ENCODE peak calls at places on chromosomes 4 and X, in seven cellular contexts. T, R, O, N, W, C and D are unnamed samples.

GRCh38 chr4:166896254-166896653 is 338.0 kb downstream of the SPOCK3 start:
- DNase-seq in T (no peak), R (no peak), O (peak; percentile 34), N (no peak), W (no peak), C (no peak), D (no peak)

GRCh38 chr4:7411896-7412585 is 22.7 kb downstream of the PSAPL1 start:
- DNase-seq in T (no peak), R (no peak), O (no peak), N (no peak), W (no peak), C (no peak), D (no peak)

GRCh38 chr4:150572704-150573504 is 9.0 kb upstream of the MAB21L2 start:
- DNase-seq in T (no peak), R (no peak), O (no peak), N (no peak), W (no peak), C (no peak), D (no peak)

GRCh38 chr4:41268024-41268423 is 11.3 kb downstream of the UCHL1 start:
- DNase-seq in T (no peak), R (no peak), O (no peak), N (no peak), W (no peak), C (no peak), D (no peak)

GRCh38 chr4:83082777-83083176 is 31.8 kb downstream of the PLAC8 start:
- DNase-seq in T (no peak), R (no peak), O (peak; percentile 33), N (no peak), W (peak; percentile 10), C (no peak), D (no peak)

GRCh38 chr4:8283631-8284121 is 14.1 kb downstream of the HTRA3 start:
- DNase-seq in T (no peak), R (no peak), O (no peak), N (peak; percentile 49), W (no peak), C (no peak), D (no peak)

GRCh38 chr4:1072830-1073446 is 40.4 kb downstream of the RNF212 start:
- DNase-seq in T (peak; percentile 25), R (no peak), O (no peak), N (peak; percentile 67), W (peak; percentile 72), C (peak; percentile 45), D (peak; percentile 69)

GRCh38 chrX:152641996-152642395 is 4.3 kb downstream of the GABRQ start:
- DNase-seq in T (no peak), R (no peak), O (no peak), N (no peak), W (peak; percentile 5), C (no peak), D (no peak)

GRCh38 chrX:74656079-74656745 is 41.8 kb upstream of the RLIM start:
- DNase-seq in T (no peak), R (no peak), O (no peak), N (no peak), W (no peak), C (no peak), D (no peak)

GRCh38 chr4:30283336-30283735 is 436.8 kb upstream of the PCDH7 start:
- DNase-seq in T (no peak), R (no peak), O (no peak), N (no peak), W (no peak), C (no peak), D (no peak)

GRCh38 chr4:117324851-117325491 is 239.6 kb upstream of the TRAM1L1 start:
- DNase-seq in T (no peak), R (peak; percentile 24), O (no peak), N (no peak), W (peak; percentile 10), C (no peak), D (no peak)

GRCh38 chr4:1413221-1413663 is 7.0 kb upstream of the NKX1-1 start:
- DNase-seq in T (no peak), R (no peak), O (no peak), N (no peak), W (no peak), C (no peak), D (no peak)

GRCh38 chr4:147839651-147840050 is 107.8 kb downstream of the ARHGAP10 start:
- DNase-seq in T (no peak), R (no peak), O (no peak), N (no peak), W (no peak), C (no peak), D (no peak)

GRCh38 chrX:64204252-64204651 is 1.3 kb downstream of the AMER1 start:
- DNase-seq in T (no peak), R (no peak), O (peak; percentile 3), N (no peak), W (peak; percentile 3), C (peak; percentile 11), D (peak; percentile 2)

GRCh38 chr4:67052981-67053380 is 492.3 kb downstream of the CENPC start:
- DNase-seq in T (no peak), R (no peak), O (no peak), N (no peak), W (no peak), C (no peak), D (no peak)

GRCh38 chrX:19003756-19004155 is 19.8 kb upstream of the PHKA2 start:
- DNase-seq in T (no peak), R (no peak), O (no peak), N (no peak), W (no peak), C (no peak), D (no peak)

GRCh38 chr4:5751918-5752802 is 41.2 kb downstream of the EVC start:
- DNase-seq in T (peak; percentile 42), R (no peak), O (no peak), N (no peak), W (peak; percentile 47), C (no peak), D (no peak)

DNA sequence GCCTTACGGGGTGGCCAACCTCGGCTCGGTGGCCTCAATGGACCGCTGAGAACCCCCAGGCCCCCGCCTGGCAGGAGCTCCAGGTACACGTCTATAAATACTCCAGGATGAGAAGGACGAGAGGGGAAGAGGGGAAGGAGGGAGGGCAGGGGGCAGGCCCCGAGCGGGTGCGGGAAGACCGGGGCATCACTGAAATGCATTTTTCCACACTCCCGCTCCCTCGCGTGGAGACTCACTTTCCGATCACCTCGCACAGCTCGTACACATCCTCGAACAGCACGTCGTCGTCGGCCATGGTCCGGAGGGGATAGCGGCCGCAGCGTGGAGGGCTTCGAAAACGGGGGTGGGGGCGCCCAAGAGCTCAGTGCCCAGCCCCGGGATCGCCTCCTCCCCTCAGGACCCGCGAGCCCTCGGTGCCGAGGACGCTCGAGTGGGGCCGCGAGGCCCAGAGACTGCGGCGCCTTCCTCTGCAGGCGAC is 621 bp downstream of the CASK start:
- DNase-seq in T (no peak), R (no peak), O (peak; percentile 30), N (peak; percentile 47), W (peak; percentile 24), C (no peak), D (peak; percentile 28)
- TF ChIP-seq CTCF in T (no peak), R (peak; percentile 22), O (no peak), N (peak; percentile 26), W (peak; percentile 16), C (no peak), D (no peak)

GRCh38 chrX:103629295-103630170 is 758 bp downstream of the TCEAL1 start:
- DNase-seq in T (no peak), R (no peak), O (peak; percentile 50), N (peak; percentile 11), W (peak; percentile 74), C (peak; percentile 33), D (peak; percentile 49)
- TF ChIP-seq CTCF in T (peak; percentile 61), R (peak; percentile 76), O (peak; percentile 50), N (peak; percentile 63), W (peak; percentile 60), C (peak; percentile 51), D (peak; percentile 60)

DNA sequence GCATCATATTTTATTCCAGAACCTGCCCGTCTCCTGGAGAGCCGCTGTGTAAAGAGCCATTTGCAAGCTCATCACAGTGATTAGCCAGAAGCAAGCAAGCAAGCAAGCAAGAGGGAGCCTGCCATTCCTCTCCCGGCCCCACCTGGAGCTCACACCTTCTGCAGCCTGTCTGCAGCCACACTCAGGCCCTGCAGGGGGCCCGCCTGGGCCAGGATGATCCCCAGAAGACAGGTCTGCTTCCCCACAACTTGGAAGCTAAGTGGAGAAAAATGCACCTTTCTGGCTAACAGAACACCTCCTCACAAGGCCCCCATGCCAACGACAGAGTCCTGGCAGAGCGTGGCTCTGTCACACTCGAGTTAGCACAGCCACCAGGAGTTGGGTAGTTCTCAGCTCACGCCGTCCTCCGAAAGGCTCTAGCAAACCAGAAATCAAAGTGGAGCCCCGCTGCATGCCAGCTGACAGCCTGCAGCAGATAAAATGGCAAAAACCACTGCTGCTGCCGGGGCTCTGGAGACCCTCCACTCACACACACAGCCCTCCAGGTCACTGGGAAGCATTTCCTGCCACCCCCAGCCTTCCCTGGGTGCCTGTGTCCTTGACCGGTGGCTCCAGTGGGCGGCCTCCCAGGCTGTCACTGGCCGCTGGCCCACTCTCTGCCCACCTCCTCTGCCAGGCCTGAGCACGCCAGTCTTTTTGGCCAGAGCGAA is 54.9 kb downstream of the DCTD start:
- DNase-seq in T (no peak), R (no peak), O (no peak), N (no peak), W (no peak), C (no peak), D (no peak)
- TF ChIP-seq CTCF in T (no peak), R (no peak), O (no peak), N (no peak), W (no peak), C (no peak), D (peak; percentile 13)

GRCh38 chrX:38080808-38081207 is 74.5 kb downstream of the SYTL5 start:
- DNase-seq in T (no peak), R (no peak), O (no peak), N (no peak), W (no peak), C (no peak), D (no peak)

GRCh38 chrX:38086451-38087215 is 80.3 kb downstream of the SYTL5 start:
- DNase-seq in T (no peak), R (no peak), O (no peak), N (no peak), W (peak; percentile 36), C (no peak), D (no peak)

GRCh38 chrX:38085797-38086196 is 79.4 kb downstream of the SYTL5 start:
- DNase-seq in T (no peak), R (no peak), O (no peak), N (no peak), W (no peak), C (no peak), D (no peak)

GRCh38 chrX:38087594-38087993 is 81.2 kb downstream of the SYTL5 start:
- DNase-seq in T (no peak), R (no peak), O (no peak), N (no peak), W (no peak), C (no peak), D (no peak)

DNA sequence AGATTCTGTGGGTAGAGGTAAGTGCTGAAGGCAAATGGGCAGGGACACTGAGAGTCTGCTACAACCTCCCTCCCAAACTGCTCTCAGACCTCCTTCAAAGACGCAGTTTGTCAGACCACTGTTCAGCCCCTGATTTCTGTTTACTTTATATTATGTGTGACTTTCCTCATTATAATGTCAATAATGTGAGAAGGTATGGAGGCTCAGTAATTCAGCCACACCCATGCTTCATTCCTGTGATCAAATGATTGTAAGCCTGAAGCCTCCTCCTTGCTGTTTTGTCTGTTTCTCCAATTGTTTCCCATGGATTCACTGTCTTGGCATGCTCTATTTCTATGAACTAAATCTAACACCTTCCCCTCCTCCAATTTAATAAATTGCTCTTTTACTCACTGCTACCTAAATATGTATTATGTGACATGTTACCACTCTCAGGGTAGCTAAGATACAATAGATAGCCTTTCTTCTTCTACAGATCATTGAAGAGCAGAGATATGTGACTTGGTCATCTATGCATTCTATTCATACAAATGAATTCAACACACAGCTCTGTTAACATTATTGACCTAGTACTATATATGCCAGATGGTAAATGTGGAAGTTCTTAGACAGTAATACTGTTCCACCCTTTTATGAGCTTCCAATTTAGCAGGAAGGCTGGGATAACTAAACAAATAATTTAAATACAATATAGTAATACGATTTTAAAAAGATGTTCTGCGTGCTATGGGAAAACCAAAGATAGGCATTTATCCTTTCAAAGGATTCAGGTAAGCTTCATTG is 75.8 kb downstream of the SYTL5 start:
- DNase-seq in T (no peak), R (no peak), O (no peak), N (no peak), W (no peak), C (no peak), D (no peak)
- TF ChIP-seq CTCF in T (no peak), R (no peak), O (no peak), N (no peak), W (no peak), C (no peak), D (no peak)